ENCODE peak calls at places on chromosome 13, in five cellular contexts. One of them, this sample, is unnamed.

GRCh38 chr13:47256618-47257017 is 359.8 kb upstream of the HTR2A start:
- DNase-seq in tibial nerve: no peak
- DNase-seq in HFFc6: peak
- DNase-seq in spleen: no peak
- DNase-seq in ascending aorta: no peak
- DNase-seq in this sample: no peak

GRCh38 chr13:97506511-97506910 is 72.5 kb downstream of the RAP2A start:
- DNase-seq in tibial nerve: no peak
- DNase-seq in HFFc6: peak
- DNase-seq in spleen: no peak
- DNase-seq in ascending aorta: no peak
- DNase-seq in this sample: no peak

GRCh38 chr13:100214886-100215285 is 126.0 kb downstream of the PCCA start:
- DNase-seq in tibial nerve: no peak
- DNase-seq in HFFc6: peak
- DNase-seq in spleen: no peak
- DNase-seq in ascending aorta: no peak
- DNase-seq in this sample: no peak

GRCh38 chr13:26488236-26489028 is 69.1 kb upstream of the WASF3 start:
- DNase-seq in tibial nerve: no peak
- DNase-seq in HFFc6: no peak
- DNase-seq in spleen: no peak
- DNase-seq in ascending aorta: no peak
- DNase-seq in this sample: no peak

GRCh38 chr13:52968074-52968700 is 60.4 kb upstream of the OLFM4 start:
- DNase-seq in tibial nerve: peak
- DNase-seq in HFFc6: peak
- DNase-seq in spleen: peak
- DNase-seq in ascending aorta: no peak
- DNase-seq in this sample: peak

GRCh38 chr13:106348032-106348431 is 187.4 kb downstream of the EFNB2 start:
- DNase-seq in tibial nerve: no peak
- DNase-seq in HFFc6: no peak
- DNase-seq in spleen: no peak
- DNase-seq in ascending aorta: no peak
- DNase-seq in this sample: no peak

GRCh38 chr13:99436013-99436412 is 65.3 kb upstream of the TM9SF2 start:
- DNase-seq in tibial nerve: no peak
- DNase-seq in HFFc6: no peak
- DNase-seq in spleen: no peak
- DNase-seq in ascending aorta: no peak
- DNase-seq in this sample: no peak

GRCh38 chr13:99465454-99465853 is 35.8 kb upstream of the TM9SF2 start:
- DNase-seq in tibial nerve: no peak
- DNase-seq in HFFc6: no peak
- DNase-seq in spleen: no peak
- DNase-seq in ascending aorta: no peak
- DNase-seq in this sample: no peak

GRCh38 chr13:48770372-48770771 is 116.6 kb downstream of the CYSLTR2 start:
- DNase-seq in tibial nerve: no peak
- DNase-seq in HFFc6: no peak
- DNase-seq in spleen: no peak
- DNase-seq in ascending aorta: no peak
- DNase-seq in this sample: no peak

GRCh38 chr13:91553584-91553983 is 155.2 kb downstream of the GPC5 start:
- DNase-seq in tibial nerve: no peak
- DNase-seq in HFFc6: no peak
- DNase-seq in spleen: no peak
- DNase-seq in ascending aorta: no peak
- DNase-seq in this sample: no peak

GRCh38 chr13:102139626-102140025 is 262.2 kb downstream of the FGF14 start:
- DNase-seq in tibial nerve: no peak
- DNase-seq in HFFc6: no peak
- DNase-seq in spleen: no peak
- DNase-seq in ascending aorta: no peak
- DNase-seq in this sample: no peak

GRCh38 chr13:19622189-19622588 is 11.3 kb upstream of the MPHOSPH8 start:
- DNase-seq in tibial nerve: no peak
- DNase-seq in HFFc6: no peak
- DNase-seq in spleen: no peak
- DNase-seq in ascending aorta: no peak
- DNase-seq in this sample: no peak

GRCh38 chr13:108120332-108120731 is 95.0 kb downstream of the LIG4 start:
- DNase-seq in tibial nerve: no peak
- DNase-seq in HFFc6: no peak
- DNase-seq in spleen: no peak
- DNase-seq in ascending aorta: no peak
- DNase-seq in this sample: no peak

GRCh38 chr13:44620057-44620456 is 43.9 kb upstream of the TSC22D1 start:
- DNase-seq in tibial nerve: no peak
- DNase-seq in HFFc6: peak
- DNase-seq in spleen: no peak
- DNase-seq in ascending aorta: no peak
- DNase-seq in this sample: no peak

GRCh38 chr13:23724196-23724970 is 154.2 kb downstream of the TNFRSF19 start:
- DNase-seq in tibial nerve: no peak
- DNase-seq in HFFc6: peak
- DNase-seq in spleen: no peak
- DNase-seq in ascending aorta: no peak
- DNase-seq in this sample: no peak

GRCh38 chr13:25971499-25972145 is 80.2 kb downstream of the SHISA2 start:
- DNase-seq in tibial nerve: no peak
- DNase-seq in HFFc6: no peak
- DNase-seq in spleen: peak
- DNase-seq in ascending aorta: no peak
- DNase-seq in this sample: no peak

GRCh38 chr13:79423801-79424642 is 18.0 kb upstream of the RBM26 start:
- DNase-seq in tibial nerve: no peak
- DNase-seq in HFFc6: peak
- DNase-seq in spleen: no peak
- DNase-seq in ascending aorta: no peak
- DNase-seq in this sample: no peak

GRCh38 chr13:91520952-91521351 is 122.5 kb downstream of the GPC5 start:
- DNase-seq in tibial nerve: no peak
- DNase-seq in HFFc6: no peak
- DNase-seq in spleen: no peak
- DNase-seq in ascending aorta: no peak
- DNase-seq in this sample: no peak

GRCh38 chr13:27792393-27793218 is at the start of gene GSX1:
- DNase-seq in tibial nerve: peak
- DNase-seq in HFFc6: peak
- DNase-seq in spleen: peak
- DNase-seq in ascending aorta: no peak
- DNase-seq in this sample: peak

GRCh38 chr13:69857188-69857821 is 250.3 kb upstream of the ATXN8OS start:
- DNase-seq in tibial nerve: no peak
- DNase-seq in HFFc6: peak
- DNase-seq in spleen: no peak
- DNase-seq in ascending aorta: no peak
- DNase-seq in this sample: no peak

GRCh38 chr13:47327856-47328255 is 431.0 kb upstream of the HTR2A start:
- DNase-seq in tibial nerve: no peak
- DNase-seq in HFFc6: no peak
- DNase-seq in spleen: no peak
- DNase-seq in ascending aorta: no peak
- DNase-seq in this sample: no peak

GRCh38 chr13:30477346-30478235 is 11.9 kb upstream of the HMGB1 start:
- DNase-seq in tibial nerve: no peak
- DNase-seq in HFFc6: no peak
- DNase-seq in spleen: no peak
- DNase-seq in ascending aorta: no peak
- DNase-seq in this sample: peak

GRCh38 chr13:46615888-46616531 is 63.0 kb downstream of the LRCH1 start:
- DNase-seq in tibial nerve: no peak
- DNase-seq in HFFc6: no peak
- DNase-seq in spleen: no peak
- DNase-seq in ascending aorta: no peak
- DNase-seq in this sample: no peak

GRCh38 chr13:27353166-27353583 is 71.2 kb upstream of the GTF3A start:
- DNase-seq in tibial nerve: no peak
- DNase-seq in HFFc6: no peak
- DNase-seq in spleen: no peak
- DNase-seq in ascending aorta: no peak
- DNase-seq in this sample: no peak

GRCh38 chr13:42484396-42484795 is 89.6 kb upstream of the TNFSF11 start:
- DNase-seq in tibial nerve: no peak
- DNase-seq in HFFc6: no peak
- DNase-seq in spleen: no peak
- DNase-seq in ascending aorta: no peak
- DNase-seq in this sample: no peak

GRCh38 chr13:34162545-34162936 is 344.6 kb downstream of the RFC3 start:
- DNase-seq in tibial nerve: no peak
- DNase-seq in HFFc6: peak
- DNase-seq in spleen: no peak
- DNase-seq in ascending aorta: no peak
- DNase-seq in this sample: no peak

GRCh38 chr13:50081106-50081898 is 66.1 kb downstream of the KCNRG start:
- DNase-seq in tibial nerve: no peak
- DNase-seq in HFFc6: no peak
- DNase-seq in spleen: peak
- DNase-seq in ascending aorta: no peak
- DNase-seq in this sample: peak

GRCh38 chr13:73870970-73871935 is 263.0 kb downstream of the KLF12 start:
- DNase-seq in tibial nerve: no peak
- DNase-seq in HFFc6: peak
- DNase-seq in spleen: no peak
- DNase-seq in ascending aorta: no peak
- DNase-seq in this sample: no peak

GRCh38 chr13:114044486-114044885 is 70.6 kb upstream of the C13orf46 start:
- DNase-seq in tibial nerve: no peak
- DNase-seq in HFFc6: no peak
- DNase-seq in spleen: no peak
- DNase-seq in ascending aorta: no peak
- DNase-seq in this sample: no peak

GRCh38 chr13:114041493-114041892 is 67.6 kb upstream of the C13orf46 start:
- DNase-seq in tibial nerve: no peak
- DNase-seq in HFFc6: no peak
- DNase-seq in spleen: no peak
- DNase-seq in ascending aorta: no peak
- DNase-seq in this sample: no peak

GRCh38 chr13:114045113-114045735 is 71.3 kb upstream of the C13orf46 start:
- DNase-seq in tibial nerve: no peak
- DNase-seq in HFFc6: no peak
- DNase-seq in spleen: no peak
- DNase-seq in ascending aorta: no peak
- DNase-seq in this sample: no peak

GRCh38 chr13:114042066-114042815 is 68.4 kb upstream of the C13orf46 start:
- DNase-seq in tibial nerve: no peak
- DNase-seq in HFFc6: no peak
- DNase-seq in spleen: no peak
- DNase-seq in ascending aorta: no peak
- DNase-seq in this sample: no peak

DNA sequence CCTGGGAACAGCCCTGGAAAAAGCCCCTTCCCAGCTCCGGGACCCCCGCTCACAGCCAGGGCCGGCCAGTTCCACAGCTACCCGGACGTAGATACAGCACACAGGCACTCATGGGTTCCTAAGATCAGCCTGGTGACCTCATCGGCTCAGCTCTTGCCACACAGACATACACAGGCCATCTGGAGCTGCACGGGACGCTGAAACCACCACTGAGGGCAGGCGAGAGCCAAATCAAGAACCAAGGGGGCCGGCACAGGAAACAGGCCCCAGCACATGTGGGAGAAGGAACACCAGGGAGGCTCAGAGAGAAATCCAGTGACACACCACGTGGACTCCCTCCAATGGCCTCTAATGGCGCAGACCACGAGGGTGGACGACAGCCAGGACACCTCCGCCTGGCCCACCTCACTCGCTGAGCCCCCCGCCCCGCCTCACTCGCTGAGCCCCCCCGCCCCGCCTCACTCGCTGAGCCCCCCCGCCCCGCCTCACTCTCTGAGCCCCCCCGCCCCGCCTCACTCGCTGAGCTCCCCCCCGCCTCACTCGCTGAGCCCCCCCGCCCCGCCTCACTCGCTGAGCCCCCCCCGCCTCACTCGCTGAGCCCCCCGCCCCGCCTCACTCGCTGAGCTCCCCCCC is 69.7 kb upstream of the C13orf46 start:
- DNase-seq in tibial nerve: peak
- DNase-seq in HFFc6: no peak
- DNase-seq in spleen: no peak
- DNase-seq in ascending aorta: peak
- DNase-seq in this sample: peak
- TF ChIP-seq CTCF in tibial nerve: no peak
- TF ChIP-seq CTCF in HFFc6: no peak
- TF ChIP-seq CTCF in spleen: no peak
- TF ChIP-seq CTCF in ascending aorta: no peak
- TF ChIP-seq CTCF in this sample: no peak

DNA sequence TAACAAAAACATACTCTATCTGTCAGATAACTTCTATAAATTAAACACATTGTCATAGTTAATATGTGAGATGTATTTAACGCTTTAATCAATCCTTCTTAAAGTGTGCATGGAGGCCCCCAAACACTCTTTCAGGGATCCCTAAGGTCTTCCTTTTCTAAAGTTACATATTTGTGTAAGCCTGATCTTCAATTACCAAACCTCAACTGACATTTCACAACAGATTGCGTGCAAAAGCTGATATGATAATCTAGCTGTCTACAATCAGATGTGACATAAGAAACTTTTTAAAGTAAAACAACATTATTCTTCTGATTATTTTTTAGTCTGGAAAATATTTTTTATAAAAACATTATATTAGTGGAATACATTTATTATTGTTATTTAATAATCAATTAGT is 1850.4 kb downstream of the OLFM4 start:
- DNase-seq in tibial nerve: no peak
- DNase-seq in HFFc6: no peak
- DNase-seq in spleen: no peak
- DNase-seq in ascending aorta: no peak
- DNase-seq in this sample: no peak
- TF ChIP-seq CTCF in tibial nerve: no peak
- TF ChIP-seq CTCF in HFFc6: no peak
- TF ChIP-seq CTCF in spleen: no peak
- TF ChIP-seq CTCF in ascending aorta: no peak
- TF ChIP-seq CTCF in this sample: no peak

GRCh38 chr13:95697052-95697680 is 20.2 kb downstream of the DNAJC3 start:
- DNase-seq in tibial nerve: no peak
- DNase-seq in HFFc6: no peak
- DNase-seq in spleen: no peak
- DNase-seq in ascending aorta: no peak
- DNase-seq in this sample: no peak

GRCh38 chr13:95698047-95698749 is 21.3 kb downstream of the DNAJC3 start:
- DNase-seq in tibial nerve: no peak
- DNase-seq in HFFc6: no peak
- DNase-seq in spleen: no peak
- DNase-seq in ascending aorta: no peak
- DNase-seq in this sample: no peak
- TF ChIP-seq CTCF in tibial nerve: no peak
- TF ChIP-seq CTCF in HFFc6: peak
- TF ChIP-seq CTCF in spleen: no peak
- TF ChIP-seq CTCF in ascending aorta: no peak
- TF ChIP-seq CTCF in this sample: peak

DNA sequence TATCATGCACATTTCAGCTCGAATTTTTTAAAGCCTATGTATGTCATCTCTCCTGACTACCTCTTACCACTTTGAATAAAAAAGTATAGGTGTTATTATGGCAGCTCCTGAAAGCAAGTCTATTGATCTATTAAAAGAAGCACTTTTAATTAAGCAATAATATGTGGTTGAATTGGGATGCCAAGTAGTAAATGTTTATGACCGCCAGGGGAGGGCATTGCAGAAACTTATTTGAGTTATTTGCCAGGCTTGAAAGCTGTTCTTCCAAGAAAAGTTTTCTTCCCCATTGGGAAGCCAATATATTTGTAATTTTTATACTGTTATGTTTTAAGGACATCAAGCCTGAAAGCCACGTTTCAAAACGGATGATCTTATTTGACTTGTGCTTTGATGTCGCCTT is 88.1 kb upstream of the SOX21 start:
- DNase-seq in tibial nerve: no peak
- DNase-seq in HFFc6: no peak
- DNase-seq in spleen: no peak
- DNase-seq in ascending aorta: no peak
- DNase-seq in this sample: no peak
- TF ChIP-seq CTCF in tibial nerve: no peak
- TF ChIP-seq CTCF in HFFc6: peak
- TF ChIP-seq CTCF in spleen: no peak
- TF ChIP-seq CTCF in ascending aorta: no peak
- TF ChIP-seq CTCF in this sample: no peak

This sample was measured in endothelial cell.